ENCODE peak calls at places on chromosomes 16 and 17, in six cellular contexts. E, W, V, S, L and H are unnamed samples.

GRCh38 chr17:17140590-17140980 is 65.5 kb downstream of the PLD6 start:
- DNase-seq in E (peak; percentile 40), W (peak; percentile 87), V (peak; percentile 70), S (no peak), L (peak; percentile 68), H (peak; percentile 78)

GRCh38 chr16:48681520-48681919 is 71.5 kb upstream of the N4BP1 start:
- DNase-seq in E (no peak), W (peak; percentile 8), V (no peak), S (no peak), L (peak; percentile 2), H (no peak)

GRCh38 chr16:30395992-30396560 is 856 bp downstream of the ZNF48 start:
- DNase-seq in E (no peak), W (peak; percentile 41), V (no peak), S (peak; percentile 69), L (no peak), H (no peak)

GRCh38 chr16:84383106-84383505 is 14.8 kb downstream of the ATP2C2 start:
- DNase-seq in E (no peak), W (no peak), V (no peak), S (no peak), L (no peak), H (no peak)

GRCh38 chr17:40309031-40309937 is at the start of gene RARA:
- DNase-seq in E (peak; percentile 62), W (no peak), V (peak; percentile 77), S (no peak), L (peak; percentile 62), H (peak; percentile 62)

GRCh38 chr17:78779848-78780247 is 2.2 kb downstream of the CYTH1 start:
- DNase-seq in E (no peak), W (no peak), V (no peak), S (no peak), L (no peak), H (no peak)

GRCh38 chr16:57577214-57577613 is 34.8 kb downstream of the ADGRG5 start:
- DNase-seq in E (no peak), W (no peak), V (no peak), S (no peak), L (no peak), H (no peak)

GRCh38 chr17:78226752-78227454 is 4.5 kb upstream of the TMEM235 start:
- DNase-seq in E (no peak), W (peak; percentile 61), V (no peak), S (no peak), L (no peak), H (no peak)

GRCh38 chr17:37373530-37374159 is 2.1 kb upstream of the C17orf78 start:
- DNase-seq in E (peak; percentile 90), W (peak; percentile 79), V (peak; percentile 82), S (peak; percentile 67), L (peak; percentile 95), H (peak; percentile 90)

GRCh38 chr17:19867654-19868395 is at the start of gene ULK2:
- DNase-seq in E (peak; percentile 77), W (peak; percentile 12), V (peak; percentile 52), S (peak; percentile 43), L (peak; percentile 79), H (peak; percentile 77)

GRCh38 chr16:22255335-22255734 is 41.9 kb upstream of the POLR3E start:
- DNase-seq in E (no peak), W (no peak), V (no peak), S (no peak), L (no peak), H (no peak)

GRCh38 chr17:69246726-69247375 is 18.2 kb upstream of the ABCA10 start:
- DNase-seq in E (peak; percentile 66), W (peak; percentile 36), V (peak; percentile 31), S (peak; percentile 14), L (peak; percentile 79), H (peak; percentile 58)

GRCh38 chr16:80985611-80986010 is 21.1 kb downstream of the CMC2 start:
- DNase-seq in E (no peak), W (no peak), V (no peak), S (no peak), L (no peak), H (no peak)

GRCh38 chr17:49210158-49211029 is at the start of the genes ABI3 and GNGT2:
- DNase-seq in E (peak; percentile 53), W (peak; percentile 88), V (no peak), S (no peak), L (peak; percentile 46), H (no peak)

GRCh38 chr16:56560447-56560846 is 4.4 kb upstream of the MT4 start:
- DNase-seq in E (no peak), W (no peak), V (no peak), S (no peak), L (no peak), H (no peak)

GRCh38 chr16:11308493-11309283 is 27.6 kb upstream of the PRM1 start:
- DNase-seq in E (no peak), W (no peak), V (no peak), S (no peak), L (no peak), H (no peak)

GRCh38 chr16:26561303-26561702 is 505.4 kb upstream of the C16orf82 start:
- DNase-seq in E (no peak), W (no peak), V (no peak), S (no peak), L (no peak), H (no peak)

GRCh38 chr17:48290378-48290777 is 139.6 kb downstream of the SKAP1 start:
- DNase-seq in E (no peak), W (no peak), V (no peak), S (no peak), L (no peak), H (no peak)

GRCh38 chr17:74924250-74924948 is at the start of gene OTOP2:
- DNase-seq in E (no peak), W (no peak), V (no peak), S (no peak), L (no peak), H (no peak)